ENCODE peak calls at places on chromosomes 13 and 19, in five cellular contexts. E is cerebellum; X is activated CD4-positive, alpha-beta T cell treated with anti-CD3 and anti-CD28 coated beads for 24 hours; L is activated CD4-positive, alpha-beta memory T cell treated with anti-CD3 and anti-CD28 coated beads, Interleukin-2, amount 10 ng/mL, durations not matched to agents 7 days and 5 days; T is GM18507. D is an unnamed sample.

GRCh38 chr13:106814389-106814903 is 246.5 kb upstream of the ARGLU1 start:
- DNase-seq in T (no peak), X (no peak), L (no peak), E (no peak), D (no peak)

GRCh38 chr13:114177245-114178010 is 1.6 kb upstream of the CFAP97D2 start:
- DNase-seq in T (no peak), E (no peak), L (no peak), X (no peak), D (no peak)

GRCh38 chr13:39365879-39366278 is 237.1 kb downstream of the LHFPL6 start:
- DNase-seq in L (no peak), T (no peak), X (no peak), E (no peak), D (no peak)

GRCh38 chr19:57675881-57676280 is 5.9 kb upstream of the ZNF551 start:
- DNase-seq in L (no peak), E (no peak), T (no peak), X (no peak), D (no peak)

GRCh38 chr19:5285955-5286354 is 54.7 kb downstream of the PTPRS start:
- DNase-seq in T (no peak), X (no peak), E (no peak), L (no peak), D (no peak)

GRCh38 chr19:35939307-35940077 is 3.3 kb downstream of the LRFN3 start:
- DNase-seq in T (no peak), E (no peak), X (no peak), L (no peak), D (no peak)

GRCh38 chr19:40620161-40620485 is 19.0 kb downstream of the LTBP4 start:
- DNase-seq in X (no peak), T (no peak), L (no peak), E (no peak), D (no peak)

GRCh38 chr13:41495044-41495443 is 37.7 kb downstream of the RGCC start:
- DNase-seq in X (no peak), T (no peak), E (peak), L (no peak), D (no peak)

GRCh38 chr19:40416918-40417713 is 3.9 kb upstream of the PRX start:
- DNase-seq in T (no peak), L (peak), E (no peak), X (no peak), D (peak)

GRCh38 chr19:56222901-56223300 is 20.8 kb downstream of the ZSCAN5C start:
- DNase-seq in T (no peak), L (no peak), X (no peak), E (no peak), D (no peak)

GRCh38 chr13:30022796-30023195 is 172.4 kb upstream of the UBL3 start:
- DNase-seq in L (no peak), X (no peak), E (no peak), T (no peak), D (no peak)

GRCh38 chr13:110119943-110120905 is 186.7 kb downstream of the COL4A1 start:
- DNase-seq in L (peak), T (no peak), X (no peak), E (no peak), D (no peak)

GRCh38 chr13:113860051-113860471 is 3.8 kb downstream of the GAS6 start:
- DNase-seq in X (no peak), E (no peak), L (no peak), T (no peak), D (no peak)

GRCh38 chr13:76600086-76600485 is 286.1 kb downstream of the KCTD12 start:
- DNase-seq in T (no peak), L (no peak), X (no peak), E (no peak), D (no peak)

GRCh38 chr19:7544626-7545025 is 9.1 kb downstream of the PNPLA6 start:
- DNase-seq in E (no peak), L (no peak), T (no peak), X (no peak), D (no peak)

GRCh38 chr19:55304279-55304978 is 20.6 kb downstream of the BRSK1 start:
- DNase-seq in L (peak), X (peak), T (no peak), E (no peak), D (peak)

GRCh38 chr13:27858046-27858445 is 61.8 kb upstream of the PDX1 start:
- DNase-seq in X (no peak), T (no peak), E (no peak), L (no peak), D (no peak)

GRCh38 chr19:16936901-16937300 is 48.1 kb downstream of the F2RL3 start:
- DNase-seq in E (no peak), X (no peak), L (no peak), T (no peak), D (no peak)

GRCh38 chr13:114283581-114283980 is 2.2 kb downstream of the UPF3A start:
- DNase-seq in L (no peak), E (no peak), X (no peak), T (no peak), D (no peak)

GRCh38 chr13:20901668-20902437 is 693 bp downstream of the XPO4 start:
- DNase-seq in E (peak), T (no peak), X (peak), L (peak), D (peak)

GRCh38 chr13:89923731-89924130 is 1423.8 kb upstream of the MIR17HG start:
- DNase-seq in X (no peak), E (no peak), T (no peak), L (no peak), D (no peak)

GRCh38 chr19:5434970-5435641 is 20.1 kb upstream of the ZNRF4 start:
- DNase-seq in T (no peak), E (no peak), L (no peak), X (peak), D (no peak)

GRCh38 chr13:41740479-41740878 is 220.4 kb downstream of the VWA8 start:
- DNase-seq in X (no peak), L (no peak), T (no peak), E (no peak), D (no peak)

GRCh38 chr19:18435185-18435841 is 2.6 kb downstream of the ISYNA1 start:
- DNase-seq in X (no peak), T (no peak), L (no peak), E (no peak), D (peak)

GRCh38 chr13:24279706-24280105 is 29.7 kb upstream of the C1QTNF9 start:
- DNase-seq in L (no peak), T (no peak), X (no peak), E (no peak), D (no peak)

GRCh38 chr19:2081873-2082810 is 14.0 kb downstream of the MOB3A start:
- DNase-seq in X (no peak), T (no peak), L (peak), E (no peak), D (no peak)

GRCh38 chr19:5103061-5103701 is 134.3 kb downstream of the KDM4B start:
- DNase-seq in X (no peak), T (no peak), E (peak), L (no peak), D (peak)

GRCh38 chr13:27036236-27036981 is 135.2 kb downstream of the USP12 start:
- DNase-seq in L (no peak), X (no peak), E (no peak), T (no peak), D (no peak)

GRCh38 chr13:107669356-107669755 is 546.0 kb downstream of the LIG4 start:
- DNase-seq in T (no peak), E (no peak), X (no peak), L (no peak), D (no peak)

GRCh38 chr13:28705734-28706133 is 13.0 kb downstream of the SLC46A3 start:
- DNase-seq in X (no peak), L (no peak), E (peak), T (no peak), D (peak)

GRCh38 chr13:36133950-36134349 is 2.8 kb upstream of the DCLK1 start:
- DNase-seq in X (no peak), E (no peak), T (no peak), L (no peak), D (no peak)

GRCh38 chr19:39160889-39161672 is 35.5 kb downstream of the PAK4 start:
- DNase-seq in L (no peak), T (no peak), E (no peak), X (no peak), D (no peak)

GRCh38 chr19:4089400-4089908 is 22.8 kb upstream of the ZBTB7A start:
- DNase-seq in L (peak), T (no peak), E (no peak), X (no peak), D (no peak)

GRCh38 chr19:52527954-52528326 is 472 bp downstream of the ZNF808 start:
- DNase-seq in T (no peak), L (peak), X (no peak), E (peak), D (peak)

GRCh38 chr13:100490692-100491091 is 97.9 kb downstream of the GGACT start:
- DNase-seq in T (no peak), X (no peak), L (no peak), E (no peak), D (no peak)

GRCh38 chr13:54210397-54211050 is 1181.9 kb downstream of the OLFM4 start:
- DNase-seq in E (no peak), T (no peak), L (no peak), X (no peak), D (no peak)

GRCh38 chr13:110306340-110306959 is 507 bp downstream of the COL4A1 start:
- DNase-seq in E (no peak), T (no peak), X (no peak), L (no peak), D (no peak)

GRCh38 chr13:99228737-99229691 is 28.4 kb downstream of the UBAC2 start:
- DNase-seq in X (no peak), L (no peak), E (no peak), T (peak), D (no peak)